ENCODE peak calls at places on chromosomes 1 and 21, in nine cellular contexts. H is HT1080, G is left kidney, V is Peyer's patch, W is NCI-H1417 treated with DMSO at 0.1 percent for 48 hours, P is tibial nerve, T is adipocyte, D is left ventricle myocardium superior, X is astrocyte of the cerebellum. N is an unnamed sample.

GRCh38 chr1:224884428-224884827 is 45.0 kb upstream of the DNAH14 start:
- DNase-seq in H (no peak), G (peak), V (no peak), W (no peak), P (no peak), T (no peak), D (no peak), X (no peak), N (no peak)

GRCh38 chr1:234240680-234241079 is 132.6 kb upstream of the COA6 start:
- DNase-seq in H (no peak), G (no peak), V (no peak), W (no peak), P (no peak), T (no peak), D (no peak), X (no peak), N (no peak)

GRCh38 chr1:119729044-119729443 is 17.3 kb downstream of the PHGDH start:
- DNase-seq in H (no peak), G (no peak), V (no peak), W (no peak), P (no peak), T (no peak), D (no peak), X (no peak), N (no peak)

GRCh38 chr1:52917591-52917990 is 3.9 kb downstream of the ECHDC2 start:
- DNase-seq in H (no peak), G (no peak), V (no peak), W (no peak), P (no peak), T (no peak), D (no peak), X (no peak), N (no peak)

GRCh38 chr1:165851034-165851658 is 23.7 kb downstream of the UCK2 start:
- DNase-seq in H (peak), G (no peak), V (no peak), W (no peak), P (no peak), T (peak), D (no peak), X (no peak), N (no peak)

GRCh38 chr1:170162385-170163226 is 16.8 kb downstream of the NTMT2 start:
- DNase-seq in H (peak), G (peak), V (no peak), W (no peak), P (peak), T (peak), D (peak), X (peak), N (no peak)

GRCh38 chr21:42193131-42193671 is 25.7 kb upstream of the ABCG1 start:
- DNase-seq in H (peak), G (no peak), V (no peak), W (no peak), P (no peak), T (no peak), D (no peak), X (no peak), N (peak)

GRCh38 chr1:173002891-173003582 is 47.7 kb downstream of the TNFSF18 start:
- DNase-seq in H (peak), G (no peak), V (no peak), W (no peak), P (no peak), T (peak), D (no peak), X (no peak), N (no peak)

GRCh38 chr21:45865106-45865835 is 116.3 kb upstream of the COL6A1 start:
- DNase-seq in H (peak), G (no peak), V (peak), W (no peak), P (no peak), T (peak), D (no peak), X (peak), N (no peak)

GRCh38 chr1:110746644-110747259 is 72.0 kb upstream of the KCNA3 start:
- DNase-seq in H (peak), G (peak), V (no peak), W (no peak), P (peak), T (peak), D (peak), X (peak), N (peak)